ENCODE peak calls at places on chromosomes 13 and 19, in five cellular contexts. One of them, this sample, is unnamed.

GRCh38 chr13:27621116-27621365 is 651 bp upstream of the POLR1D start:
- DNase-seq in brain microvascular endothelial cell: no peak
- DNase-seq in upper lobe of left lung: no peak
- DNase-seq in heart right ventricle: no peak
- DNase-seq in endodermal cell: no peak
- DNase-seq in this sample: peak

GRCh38 chr13:25971499-25972145 is 80.2 kb downstream of the SHISA2 start:
- DNase-seq in upper lobe of left lung: no peak
- DNase-seq in endodermal cell: no peak
- DNase-seq in brain microvascular endothelial cell: no peak
- DNase-seq in heart right ventricle: no peak
- DNase-seq in this sample: no peak

GRCh38 chr13:113049521-113049941 is 56.1 kb upstream of the F7 start:
- DNase-seq in heart right ventricle: peak
- DNase-seq in endodermal cell: no peak
- DNase-seq in upper lobe of left lung: no peak
- DNase-seq in brain microvascular endothelial cell: no peak
- DNase-seq in this sample: no peak

GRCh38 chr13:26961890-26962615 is 201.5 kb upstream of the GPR12 start:
- DNase-seq in endodermal cell: no peak
- DNase-seq in heart right ventricle: no peak
- DNase-seq in brain microvascular endothelial cell: no peak
- DNase-seq in upper lobe of left lung: peak
- DNase-seq in this sample: no peak

GRCh38 chr19:4676955-4677731 is 7.0 kb upstream of the MYDGF start:
- DNase-seq in heart right ventricle: no peak
- DNase-seq in brain microvascular endothelial cell: peak
- DNase-seq in upper lobe of left lung: peak
- DNase-seq in endodermal cell: peak
- DNase-seq in this sample: peak

GRCh38 chr13:40895715-40896184 is 106.3 kb downstream of the SLC25A15 start:
- DNase-seq in heart right ventricle: no peak
- DNase-seq in brain microvascular endothelial cell: no peak
- DNase-seq in endodermal cell: no peak
- DNase-seq in upper lobe of left lung: peak
- DNase-seq in this sample: no peak

GRCh38 chr19:10431943-10432735 is 11.8 kb downstream of the PDE4A start:
- DNase-seq in heart right ventricle: peak
- DNase-seq in upper lobe of left lung: peak
- DNase-seq in endodermal cell: peak
- DNase-seq in brain microvascular endothelial cell: no peak
- DNase-seq in this sample: no peak

GRCh38 chr13:88937381-88937780 is 1266.2 kb downstream of the SLITRK5 start:
- DNase-seq in endodermal cell: no peak
- DNase-seq in brain microvascular endothelial cell: no peak
- DNase-seq in heart right ventricle: no peak
- DNase-seq in upper lobe of left lung: no peak
- DNase-seq in this sample: no peak

GRCh38 chr19:16628984-16629691 is 1.1 kb upstream of the MED26 start:
- DNase-seq in upper lobe of left lung: peak
- DNase-seq in heart right ventricle: no peak
- DNase-seq in brain microvascular endothelial cell: peak
- DNase-seq in endodermal cell: no peak
- DNase-seq in this sample: peak

GRCh38 chr19:1091544-1092175 is 3.5 kb downstream of the POLR2E start:
- DNase-seq in heart right ventricle: no peak
- DNase-seq in upper lobe of left lung: no peak
- DNase-seq in brain microvascular endothelial cell: no peak
- DNase-seq in endodermal cell: no peak
- DNase-seq in this sample: no peak

GRCh38 chr13:110337287-110337686 is 30.2 kb downstream of the COL4A2 start:
- DNase-seq in upper lobe of left lung: no peak
- DNase-seq in endodermal cell: no peak
- DNase-seq in brain microvascular endothelial cell: no peak
- DNase-seq in heart right ventricle: no peak
- DNase-seq in this sample: no peak

GRCh38 chr19:12331211-12331941 is 2.1 kb downstream of the ZNF563 start:
- DNase-seq in heart right ventricle: no peak
- DNase-seq in endodermal cell: no peak
- DNase-seq in upper lobe of left lung: peak
- DNase-seq in brain microvascular endothelial cell: no peak
- DNase-seq in this sample: no peak

GRCh38 chr19:35901854-35902661 is at the start of gene HCST:
- DNase-seq in endodermal cell: no peak
- DNase-seq in heart right ventricle: no peak
- DNase-seq in brain microvascular endothelial cell: no peak
- DNase-seq in upper lobe of left lung: no peak
- DNase-seq in this sample: no peak

GRCh38 chr13:80339578-80339840 is 1.4 kb downstream of the SPRY2 start:
- DNase-seq in brain microvascular endothelial cell: peak
- DNase-seq in heart right ventricle: no peak
- DNase-seq in endodermal cell: no peak
- DNase-seq in upper lobe of left lung: no peak
- DNase-seq in this sample: peak

GRCh38 chr19:7868671-7869452 is 5.3 kb downstream of the PRR36 start:
- DNase-seq in upper lobe of left lung: peak
- DNase-seq in heart right ventricle: peak
- DNase-seq in endodermal cell: peak
- DNase-seq in brain microvascular endothelial cell: no peak
- DNase-seq in this sample: peak

GRCh38 chr13:102402292-102402691 is 444 bp upstream of the FGF14 start:
- DNase-seq in brain microvascular endothelial cell: no peak
- DNase-seq in endodermal cell: peak
- DNase-seq in upper lobe of left lung: peak
- DNase-seq in heart right ventricle: peak
- DNase-seq in this sample: no peak

GRCh38 chr13:80145291-80145690 is 195.6 kb downstream of the SPRY2 start:
- DNase-seq in endodermal cell: no peak
- DNase-seq in upper lobe of left lung: no peak
- DNase-seq in heart right ventricle: no peak
- DNase-seq in brain microvascular endothelial cell: no peak
- DNase-seq in this sample: no peak

GRCh38 chr19:6677924-6678689 is 8.1 kb upstream of the TNFSF14 start:
- DNase-seq in endodermal cell: peak
- DNase-seq in heart right ventricle: peak
- DNase-seq in upper lobe of left lung: peak
- DNase-seq in brain microvascular endothelial cell: no peak
- DNase-seq in this sample: no peak

GRCh38 chr19:39133431-39134270 is 8.1 kb downstream of the PAK4 start:
- DNase-seq in upper lobe of left lung: peak
- DNase-seq in heart right ventricle: no peak
- DNase-seq in brain microvascular endothelial cell: no peak
- DNase-seq in endodermal cell: peak
- DNase-seq in this sample: no peak

GRCh38 chr19:45178262-45179062 is at the start of gene BLOC1S3:
- DNase-seq in brain microvascular endothelial cell: peak
- DNase-seq in upper lobe of left lung: peak
- DNase-seq in heart right ventricle: peak
- DNase-seq in endodermal cell: peak
- DNase-seq in this sample: peak

GRCh38 chr19:45179063-45179847 is 671 bp downstream of the BLOC1S3 start:
- DNase-seq in endodermal cell: peak
- DNase-seq in brain microvascular endothelial cell: no peak
- DNase-seq in heart right ventricle: peak
- DNase-seq in upper lobe of left lung: no peak
- DNase-seq in this sample: no peak

GRCh38 chr19:45177817-45178261 is at the start of gene TRAPPC6A:
- DNase-seq in brain microvascular endothelial cell: peak
- DNase-seq in upper lobe of left lung: peak
- DNase-seq in endodermal cell: no peak
- DNase-seq in heart right ventricle: no peak
- DNase-seq in this sample: peak

GRCh38 chr19:45182758-45183157 is 4.2 kb downstream of the BLOC1S3 start:
- DNase-seq in endodermal cell: no peak
- DNase-seq in heart right ventricle: no peak
- DNase-seq in brain microvascular endothelial cell: no peak
- DNase-seq in upper lobe of left lung: no peak
- DNase-seq in this sample: no peak

DNA sequence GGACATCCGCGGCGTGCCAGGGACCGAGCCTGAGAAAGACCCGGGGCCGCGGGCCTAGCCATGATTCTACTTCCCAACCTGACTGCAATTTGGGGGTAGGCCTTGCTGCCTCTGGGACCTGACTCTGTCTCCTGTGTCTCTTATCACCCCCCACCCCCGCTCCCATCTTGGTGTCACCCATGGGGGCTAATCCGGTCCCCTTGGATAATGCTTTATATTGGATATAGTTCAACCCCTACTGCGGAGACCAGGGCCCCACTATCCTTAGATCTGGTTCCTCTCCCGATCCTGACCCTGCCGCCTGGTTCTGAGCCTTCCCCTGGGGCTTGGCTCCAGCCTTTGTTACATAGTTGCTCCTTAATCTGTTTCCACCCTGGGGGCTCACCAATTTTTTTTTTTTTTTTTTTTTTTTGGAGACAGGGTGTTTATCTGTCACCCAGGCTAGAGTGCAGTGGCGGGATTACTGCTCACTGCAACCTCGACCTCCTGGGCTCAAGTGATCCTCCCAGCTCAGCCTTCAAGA is 1.3 kb downstream of the BLOC1S3 start:
- DNase-seq in heart right ventricle: no peak
- DNase-seq in brain microvascular endothelial cell: no peak
- DNase-seq in endodermal cell: peak
- DNase-seq in upper lobe of left lung: no peak
- DNase-seq in this sample: no peak
- H3K27ac ChIP-seq in heart right ventricle: peak
- H3K27ac ChIP-seq in brain microvascular endothelial cell: peak
- H3K27ac ChIP-seq in endodermal cell: no peak
- H3K27ac ChIP-seq in upper lobe of left lung: peak
- H3K27ac ChIP-seq in this sample: peak

DNA sequence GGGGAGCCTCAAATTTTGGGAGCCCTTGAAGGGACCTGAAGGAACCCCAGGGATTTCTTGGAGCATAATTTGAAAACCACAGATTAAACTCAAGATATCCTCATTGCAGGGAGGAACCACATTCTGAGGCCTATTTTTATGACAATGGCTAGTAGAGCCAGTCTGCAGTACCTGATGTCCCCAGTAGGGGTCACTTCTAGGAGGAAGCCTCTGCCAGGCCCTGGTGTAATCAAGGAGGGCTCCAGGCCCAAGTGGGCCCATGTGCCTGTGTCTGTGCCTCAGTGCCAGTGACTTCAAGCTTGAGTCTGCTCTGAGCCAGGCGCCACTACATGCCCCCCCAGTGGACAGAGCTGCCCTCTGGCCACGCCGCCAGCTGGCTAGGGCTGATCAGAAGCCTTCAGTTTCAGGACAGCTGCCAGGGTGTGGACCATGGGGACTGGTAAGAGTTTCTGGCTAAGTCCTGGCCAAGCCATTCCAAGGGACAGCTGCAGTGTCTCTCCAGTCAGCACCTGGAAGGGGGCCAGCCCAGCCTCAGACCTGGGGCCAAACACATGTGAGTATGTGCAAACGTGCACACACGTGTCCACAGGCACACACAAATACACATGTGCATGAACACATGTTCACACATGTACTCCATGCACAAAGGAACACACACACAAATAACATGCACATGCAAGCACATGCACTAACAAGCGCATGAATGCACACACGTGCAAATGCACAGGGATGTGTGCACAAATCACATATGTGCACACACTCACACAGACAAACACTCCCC is 20.5 kb upstream of the SLC7A10 start:
- DNase-seq in brain microvascular endothelial cell: no peak
- DNase-seq in heart right ventricle: peak
- DNase-seq in upper lobe of left lung: no peak
- DNase-seq in endodermal cell: no peak
- DNase-seq in this sample: no peak
- TF ChIP-seq CTCF in brain microvascular endothelial cell: peak
- TF ChIP-seq CTCF in heart right ventricle: peak
- TF ChIP-seq CTCF in upper lobe of left lung: peak
- TF ChIP-seq CTCF in endodermal cell: peak
- TF ChIP-seq CTCF in this sample: peak

GRCh38 chr19:50557009-50557613 is 11.1 kb downstream of the LRRC4B start:
- DNase-seq in brain microvascular endothelial cell: no peak
- DNase-seq in upper lobe of left lung: no peak
- DNase-seq in heart right ventricle: no peak
- DNase-seq in endodermal cell: no peak
- DNase-seq in this sample: no peak

GRCh38 chr19:50555033-50555432 is 13.2 kb downstream of the LRRC4B start:
- DNase-seq in upper lobe of left lung: no peak
- DNase-seq in endodermal cell: no peak
- DNase-seq in heart right ventricle: no peak
- DNase-seq in brain microvascular endothelial cell: no peak
- DNase-seq in this sample: no peak

GRCh38 chr19:50558039-50558438 is 10.2 kb downstream of the LRRC4B start:
- DNase-seq in brain microvascular endothelial cell: no peak
- DNase-seq in upper lobe of left lung: no peak
- DNase-seq in endodermal cell: no peak
- DNase-seq in heart right ventricle: no peak
- DNase-seq in this sample: no peak

GRCh38 chr19:50555447-50556235 is 12.6 kb downstream of the LRRC4B start:
- DNase-seq in heart right ventricle: peak
- DNase-seq in brain microvascular endothelial cell: no peak
- DNase-seq in upper lobe of left lung: no peak
- DNase-seq in endodermal cell: peak
- DNase-seq in this sample: no peak

GRCh38 chr19:50556236-50557008 is 11.8 kb downstream of the LRRC4B start:
- DNase-seq in heart right ventricle: peak
- DNase-seq in brain microvascular endothelial cell: peak
- DNase-seq in upper lobe of left lung: peak
- DNase-seq in endodermal cell: peak
- DNase-seq in this sample: peak
- H3K27ac ChIP-seq in heart right ventricle: peak
- H3K27ac ChIP-seq in brain microvascular endothelial cell: no peak
- H3K27ac ChIP-seq in upper lobe of left lung: no peak
- H3K27ac ChIP-seq in endodermal cell: no peak
- H3K27ac ChIP-seq in this sample: no peak

GRCh38 chr19:15449620-15450527 is at the start of gene WIZ:
- DNase-seq in brain microvascular endothelial cell: peak
- DNase-seq in endodermal cell: peak
- DNase-seq in heart right ventricle: peak
- DNase-seq in upper lobe of left lung: peak
- DNase-seq in this sample: peak
- TF ChIP-seq CTCF in brain microvascular endothelial cell: no peak
- TF ChIP-seq CTCF in endodermal cell: no peak
- TF ChIP-seq CTCF in heart right ventricle: no peak
- TF ChIP-seq CTCF in upper lobe of left lung: no peak
- TF ChIP-seq CTCF in this sample: no peak

GRCh38 chr19:17861542-17862402 is 2.1 kb downstream of the RPL18A start:
- DNase-seq in heart right ventricle: no peak
- DNase-seq in brain microvascular endothelial cell: no peak
- DNase-seq in endodermal cell: no peak
- DNase-seq in upper lobe of left lung: no peak
- DNase-seq in this sample: no peak
- H3K27ac ChIP-seq in heart right ventricle: no peak
- H3K27ac ChIP-seq in brain microvascular endothelial cell: no peak
- H3K27ac ChIP-seq in endodermal cell: no peak
- H3K27ac ChIP-seq in upper lobe of left lung: no peak
- H3K27ac ChIP-seq in this sample: peak

DNA sequence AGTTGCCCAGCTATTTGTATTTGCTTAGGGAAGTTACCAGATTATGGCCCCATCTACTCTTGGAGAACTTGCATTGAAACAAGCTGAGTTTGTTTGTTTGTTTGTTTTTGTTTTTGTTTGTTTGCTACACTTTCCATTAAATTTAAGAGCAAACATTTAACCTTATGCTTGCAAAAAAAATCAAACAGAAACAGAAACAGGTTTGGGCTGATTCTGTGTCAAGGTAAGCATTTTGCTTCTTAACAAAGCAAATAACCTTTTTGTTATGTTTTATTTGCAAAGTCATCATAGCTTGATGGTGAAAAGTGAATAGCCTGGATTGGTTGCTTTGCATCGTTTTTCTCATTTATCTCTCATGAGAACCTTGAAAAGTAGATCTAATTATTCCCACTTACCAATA is 531.8 kb downstream of the EFNB2 start:
- DNase-seq in heart right ventricle: no peak
- DNase-seq in upper lobe of left lung: no peak
- DNase-seq in brain microvascular endothelial cell: no peak
- DNase-seq in endodermal cell: no peak
- DNase-seq in this sample: no peak
- TF ChIP-seq CTCF in heart right ventricle: no peak
- TF ChIP-seq CTCF in upper lobe of left lung: no peak
- TF ChIP-seq CTCF in brain microvascular endothelial cell: no peak
- TF ChIP-seq CTCF in endodermal cell: no peak
- TF ChIP-seq CTCF in this sample: no peak

This sample was measured in RWPE1.